ENCODE peak calls at places on chromosomes 6 and 20, in five cellular contexts. Y is upper lobe of left lung, C is lower lobe of right lung, T is heart right ventricle, U is small intestine. W is an unnamed sample.

GRCh38 chr6:6610031-6610591 is 21.6 kb downstream of the LY86 start:
- DNase-seq in Y (peak; percentile 45), U (no peak), T (no peak), C (no peak), W (no peak)

GRCh38 chr6:170176621-170177382 is 114.1 kb downstream of the DLL1 start:
- DNase-seq in T (no peak), C (no peak), U (no peak), Y (no peak), W (no peak)

GRCh38 chr6:10451828-10452509 is 37.1 kb upstream of the TFAP2A start:
- DNase-seq in U (no peak), T (no peak), Y (peak; percentile 91), C (peak; percentile 89), W (no peak)

GRCh38 chr6:158160932-158161539 is 7.0 kb downstream of the SERAC1 start:
- DNase-seq in C (no peak), T (no peak), Y (no peak), U (no peak), W (no peak)

GRCh38 chr6:110699780-110700179 is 115.5 kb downstream of the CDK19 start:
- DNase-seq in T (no peak), C (no peak), Y (no peak), U (no peak), W (no peak)

GRCh38 chr6:41527721-41528408 is 18.3 kb upstream of the FOXP4 start:
- DNase-seq in Y (no peak), T (no peak), C (no peak), U (peak; percentile 42), W (no peak)

GRCh38 chr6:12291785-12292604 is 1.8 kb downstream of the EDN1 start:
- DNase-seq in T (no peak), Y (peak; percentile 61), C (no peak), U (peak; percentile 75), W (no peak)

GRCh38 chr6:34680802-34681515 is 15.6 kb downstream of the ILRUN start:
- DNase-seq in T (no peak), Y (no peak), C (no peak), U (peak; percentile 50), W (no peak)

GRCh38 chr6:106475280-106475679 is 114.8 kb downstream of the CRYBG1 start:
- DNase-seq in Y (no peak), T (no peak), U (no peak), C (no peak), W (no peak)

GRCh38 chr20:4195499-4195898 is 180.1 kb upstream of the RNF24 start:
- DNase-seq in U (peak; percentile 34), C (no peak), T (no peak), Y (no peak), W (no peak)

GRCh38 chr20:54160269-54161007 is 13.3 kb downstream of the CYP24A1 start:
- DNase-seq in C (no peak), U (no peak), T (no peak), Y (no peak), W (no peak)
- H3K4me3 ChIP-seq in C (no peak overlapping the region), U (no peak overlapping the region), T (no peak overlapping the region), Y (no peak overlapping the region), W (no peak overlapping the region)

DNA sequence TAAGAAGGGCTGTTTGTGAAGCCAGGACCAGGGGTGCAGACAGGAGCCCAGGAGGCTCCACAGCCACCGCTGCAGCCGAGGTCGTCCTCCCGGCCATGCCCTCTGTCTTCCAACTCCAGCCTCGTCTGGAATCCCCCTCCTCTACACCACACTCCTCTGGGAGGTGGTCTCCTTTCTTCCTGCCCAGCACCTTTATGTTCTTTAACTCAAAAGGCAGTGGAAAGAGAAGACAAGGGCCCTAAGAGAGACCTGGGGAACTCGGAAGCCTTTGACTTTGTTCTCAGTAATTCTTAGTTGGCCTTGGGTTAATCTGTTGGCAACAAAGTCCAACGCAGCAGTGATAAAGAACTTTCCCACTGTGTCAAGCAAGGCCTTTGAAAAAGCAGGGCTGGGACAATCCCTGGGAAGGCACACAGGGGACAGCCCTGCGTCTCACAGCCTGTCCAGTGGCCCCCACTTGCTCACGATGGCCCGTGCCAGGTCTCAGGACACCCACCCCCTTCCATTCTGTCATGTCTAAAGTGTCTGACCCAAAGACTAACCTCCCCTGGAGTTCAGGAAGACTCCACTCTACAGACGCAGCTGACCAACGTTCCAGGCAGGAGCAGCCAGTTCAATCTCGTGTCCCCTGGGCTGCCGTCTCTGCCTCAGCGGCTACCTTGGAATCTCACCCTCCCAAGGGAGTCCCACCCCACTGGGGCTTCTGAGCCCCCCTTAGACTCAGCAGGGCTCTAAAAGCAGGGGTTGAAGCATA is 42.8 kb upstream of the FAM50B start:
- DNase-seq in Y (no peak), U (peak; percentile 94), C (no peak), T (no peak), W (no peak)
- H3K27ac ChIP-seq in Y (peak overlapping the region; percentile 25), U (peak overlapping the region; percentile 94), C (peak overlapping the region; percentile 39), T (no peak overlapping the region), W (peak overlapping the region; percentile 81)

GRCh38 chr6:2963756-2964155 is 7.6 kb downstream of the SERPINB6 start:
- DNase-seq in C (no peak), T (no peak), U (no peak), Y (no peak), W (no peak)

GRCh38 chr6:2962636-2963035 is 8.7 kb downstream of the SERPINB6 start:
- DNase-seq in U (peak; percentile 58), Y (no peak), T (no peak), C (no peak), W (no peak)

GRCh38 chr6:2960935-2961334 is 10.4 kb downstream of the SERPINB6 start:
- DNase-seq in Y (no peak), T (no peak), U (no peak), C (no peak), W (no peak)

GRCh38 chr6:2961491-2961890 is 9.9 kb downstream of the SERPINB6 start:
- DNase-seq in C (no peak), Y (no peak), T (no peak), U (peak; percentile 68), W (no peak)

GRCh38 chr6:2961971-2962370 is 9.4 kb downstream of the SERPINB6 start:
- DNase-seq in T (no peak), Y (peak; percentile 84), U (peak; percentile 86), C (peak; percentile 77), W (no peak)
- H3K4me3 ChIP-seq in T (no peak overlapping the region), Y (no peak overlapping the region), U (no peak overlapping the region), C (peak overlapping the region; percentile 15), W (no peak overlapping the region)

GRCh38 chr6:75204959-75205775 is 686 bp downstream of the COL12A1 start:
- DNase-seq in C (peak; percentile 67), Y (peak; percentile 43), U (no peak), T (peak; percentile 37), W (peak; percentile 50)
- H3K27ac ChIP-seq in C (peak overlapping the region; percentile 69), Y (peak overlapping the region; percentile 64), U (peak overlapping the region; percentile 17), T (peak overlapping the region; percentile 46), W (peak overlapping the region; percentile 83)

GRCh38 chr20:63697868-63698545 is 1.6 kb downstream of the TNFRSF6B start:
- DNase-seq in C (peak; percentile 37), U (no peak), Y (no peak), T (no peak), W (peak; percentile 67)
- H3K4me3 ChIP-seq in C (peak overlapping the region; percentile 40), U (no peak overlapping the region), Y (peak overlapping the region; percentile 38), T (no peak overlapping the region), W (no peak overlapping the region)

W was measured in tibial artery.